ENCODE peak calls at places on chromosomes 13 and 19, in six cellular contexts. Q is dorsolateral prefrontal cortex; R is activated T-cell treated with anti-CD3 and anti-CD28 coated beads for 1 hour; Y is activated naive CD4-positive, alpha-beta T cell treated with anti-CD3 and anti-CD28 coated beads for 36 hours; A is pancreas; L is GM23248. C is an unnamed sample.

GRCh38 chr19:53086949-53087348 is 16.3 kb downstream of the ZNF160 start:
- DNase-seq in R (no peak), A (no peak), L (no peak), Y (no peak), Q (peak; percentile 11), C (no peak)

GRCh38 chr13:98519976-98520375 is 56.9 kb downstream of the STK24 start:
- DNase-seq in Q (no peak), R (no peak), Y (no peak), L (no peak), A (no peak), C (no peak)

GRCh38 chr13:66532146-66532545 is 698.0 kb downstream of the PCDH9 start:
- DNase-seq in Y (no peak), R (no peak), Q (no peak), L (no peak), A (no peak), C (no peak)

GRCh38 chr13:34349091-34349722 is 531.3 kb downstream of the RFC3 start:
- DNase-seq in A (no peak), Y (no peak), L (peak; percentile 95), Q (no peak), R (no peak), C (peak; percentile 85)

GRCh38 chr19:18159810-18160209 is 6.8 kb downstream of the PIK3R2 start:
- DNase-seq in Q (no peak), R (no peak), Y (no peak), A (no peak), L (no peak), C (no peak)

GRCh38 chr19:2983351-2984195 is 6.2 kb downstream of the TLE6 start:
- DNase-seq in L (peak; percentile 56), Q (no peak), R (no peak), A (peak; percentile 73), Y (no peak), C (peak; percentile 0)

GRCh38 chr13:39051157-39051556 is 12.9 kb downstream of the NHLRC3 start:
- DNase-seq in L (peak; percentile 69), A (no peak), Y (no peak), Q (no peak), R (no peak), C (peak; percentile 7)

GRCh38 chr13:29583073-29583785 is 12.3 kb downstream of the SLC7A1 start:
- DNase-seq in R (no peak), A (no peak), Y (no peak), Q (no peak), L (peak; percentile 90), C (peak; percentile 90)

GRCh38 chr19:10831980-10832658 is 3.9 kb downstream of the TMED1 start:
- DNase-seq in A (no peak), Y (no peak), L (no peak), R (no peak), Q (no peak), C (no peak)

GRCh38 chr19:46731007-46731501 is 14.1 kb upstream of the PRKD2 start:
- DNase-seq in Q (no peak), R (no peak), A (no peak), Y (no peak), L (peak; percentile 92), C (no peak)

GRCh38 chr19:33245948-33246728 is 20.5 kb upstream of the SLC7A10 start:
- DNase-seq in L (no peak), A (no peak), Q (no peak), Y (peak; percentile 26), R (no peak), C (no peak)

GRCh38 chr13:87656311-87656710 is 14.9 kb upstream of the SLITRK5 start:
- DNase-seq in L (no peak), Q (no peak), A (no peak), R (no peak), Y (no peak), C (no peak)

GRCh38 chr19:15099017-15099582 is 8.1 kb upstream of the SYDE1 start:
- DNase-seq in R (no peak), Y (no peak), Q (no peak), L (no peak), A (no peak), C (no peak)

GRCh38 chr13:21948781-21949474 is 278.1 kb downstream of the FGF9 start:
- DNase-seq in Q (no peak), L (no peak), Y (no peak), R (no peak), A (no peak), C (no peak)

GRCh38 chr13:26540319-26540718 is 17.2 kb upstream of the WASF3 start:
- DNase-seq in A (no peak), L (no peak), R (no peak), Q (peak; percentile 87), Y (no peak), C (no peak)

GRCh38 chr13:102721800-102722231 is 27.0 kb upstream of the METTL21C start:
- DNase-seq in Y (no peak), R (no peak), Q (peak; percentile 17), A (no peak), L (peak; percentile 69), C (no peak)

GRCh38 chr13:113273856-113274590 is 23.0 kb upstream of the LAMP1 start:
- DNase-seq in L (peak; percentile 88), A (no peak), R (no peak), Q (peak; percentile 19), Y (no peak), C (peak; percentile 92)

GRCh38 chr13:23469901-23470525 is 36.5 kb upstream of the SACS start:
- DNase-seq in L (peak; percentile 91), A (no peak), Q (no peak), R (no peak), Y (no peak), C (peak; percentile 81)

GRCh38 chr13:98321356-98321755 is 144.3 kb upstream of the RNF113B start:
- DNase-seq in Q (no peak), R (no peak), Y (no peak), L (no peak), A (no peak), C (no peak)

GRCh38 chr13:65461590-65461989 is 1768.5 kb downstream of the PCDH9 start:
- DNase-seq in A (no peak), R (no peak), Y (no peak), L (no peak), Q (no peak), C (no peak)

GRCh38 chr19:47518854-47519253 is 4.0 kb upstream of the NAPA start:
- DNase-seq in Y (no peak), A (no peak), R (no peak), Q (no peak), L (no peak), C (no peak)

GRCh38 chr13:24865158-24865557 is 101.2 kb downstream of the RNF17 start:
- DNase-seq in R (no peak), Y (no peak), L (peak; percentile 48), A (no peak), Q (no peak), C (no peak)

GRCh38 chr13:33003458-33004019 is 12.7 kb upstream of the KL start:
- DNase-seq in Y (no peak), Q (no peak), R (no peak), L (no peak), A (no peak), C (no peak)

GRCh38 chr13:98813993-98814392 is 61.5 kb upstream of the SLC15A1 start:
- DNase-seq in A (no peak), Y (no peak), R (no peak), L (peak; percentile 25), Q (no peak), C (no peak)

GRCh38 chr19:33465371-33465770 is 56.2 kb downstream of the PEPD start:
- DNase-seq in L (no peak), R (no peak), A (no peak), Y (no peak), Q (no peak), C (no peak)

GRCh38 chr19:31675187-31675913 is 326.1 kb upstream of the TSHZ3 start:
- DNase-seq in L (peak; percentile 60), A (no peak), Q (no peak), R (no peak), Y (no peak), C (peak; percentile 44)

GRCh38 chr13:66489172-66489571 is 741.0 kb downstream of the PCDH9 start:
- DNase-seq in R (no peak), L (no peak), Q (no peak), Y (no peak), A (no peak), C (no peak)

GRCh38 chr19:45468159-45468651 is 409 bp downstream of the FOSB start:
- DNase-seq in R (no peak), L (peak; percentile 62), Y (peak; percentile 34), A (peak; percentile 67), Q (no peak), C (no peak)